ENCODE peak calls at places on chromosomes 3 and 15, in six cellular contexts. E, P, H, B, W and U are unnamed samples. For H3K4me1, the result is how much of the 10 kb centered on the place peaks cover.

GRCh38 chr15:45144775-45145174 is 15.0 kb downstream of the DUOX1 start:
- DNase-seq in B (no peak), W (no peak), P (no peak), E (no peak), H (no peak), U (no peak)

GRCh38 chr3:67291287-67292252 is 293.5 kb downstream of the KBTBD8 start:
- DNase-seq in E (no peak), H (no peak), W (no peak), B (no peak), P (no peak), U (no peak)

GRCh38 chr15:95603802-95604201 is 726.7 kb upstream of the NR2F2 start:
- DNase-seq in W (peak), B (no peak), H (no peak), P (no peak), E (peak), U (no peak)

GRCh38 chr3:11154953-11155325 is 646 bp downstream of the HRH1 start:
- DNase-seq in W (peak), B (no peak), E (no peak), P (no peak), H (no peak), U (no peak)

GRCh38 chr3:133927543-133928066 is 31.9 kb upstream of the RAB6B start:
- DNase-seq in E (peak), W (no peak), H (peak), B (no peak), P (no peak), U (peak)

GRCh38 chr3:61889259-61889658 is 327.9 kb downstream of the PTPRG start:
- DNase-seq in P (no peak), E (no peak), B (no peak), W (no peak), H (no peak), U (no peak)

GRCh38 chr3:183439510-183439909 is 11.1 kb upstream of the MCF2L2 start:
- DNase-seq in W (no peak), P (no peak), E (no peak), B (no peak), H (no peak), U (no peak)

GRCh38 chr3:123371859-123372767 is 76.8 kb downstream of the ADCY5 start:
- DNase-seq in E (no peak), B (no peak), P (no peak), W (no peak), H (no peak), U (no peak)

GRCh38 chr3:111070772-111071256 is 802 bp upstream of the NECTIN3 start:
- DNase-seq in E (no peak), H (peak), P (peak), B (no peak), W (no peak), U (no peak)

GRCh38 chr3:114584734-114585371 is 291.0 kb downstream of the TIGIT start:
- DNase-seq in B (no peak), W (no peak), H (no peak), E (peak), P (no peak), U (no peak)

GRCh38 chr3:41117398-41117870 is 81.9 kb upstream of the CTNNB1 start:
- DNase-seq in H (peak), B (peak), P (peak), W (peak), E (peak), U (peak)

GRCh38 chr3:127091376-127091775 is 101.6 kb upstream of the PRR23E start:
- DNase-seq in B (no peak), E (no peak), W (no peak), P (no peak), H (no peak), U (no peak)

GRCh38 chr3:102791641-102792589 is 357.1 kb downstream of the ZPLD1 start:
- DNase-seq in W (no peak), E (no peak), P (no peak), H (no peak), B (no peak), U (no peak)

GRCh38 chr3:13518516-13519351 is 30.2 kb upstream of the FBLN2 start:
- DNase-seq in B (no peak), P (peak), H (no peak), W (no peak), E (peak), U (no peak)

GRCh38 chr3:106277731-106278130 is 408.9 kb upstream of the CBLB start:
- DNase-seq in B (no peak), P (no peak), W (no peak), H (no peak), E (no peak), U (no peak)

GRCh38 chr3:139541898-139542288 is 2.4 kb upstream of the RBP1 start:
- DNase-seq in B (no peak), P (no peak), W (no peak), E (no peak), H (no peak), U (no peak)

GRCh38 chr3:141231101-141231922 is at the start of gene PXYLP1:
- DNase-seq in E (peak), B (peak), H (peak), W (peak), P (peak), U (no peak)

GRCh38 chr3:49842843-49843242 is 13.5 kb downstream of the TRAIP start:
- DNase-seq in P (no peak), W (no peak), E (no peak), B (no peak), H (no peak), U (no peak)

GRCh38 chr3:41026394-41027177 is 172.7 kb upstream of the CTNNB1 start:
- DNase-seq in P (no peak), H (no peak), W (peak), B (peak), E (peak), U (no peak)

GRCh38 chr15:70200511-70200991 is 102.8 kb upstream of the TLE3 start:
- DNase-seq in P (no peak), E (no peak), W (no peak), H (no peak), B (no peak), U (no peak)

GRCh38 chr3:123353227-123353851 is 95.6 kb downstream of the ADCY5 start:
- DNase-seq in P (no peak), B (no peak), W (no peak), H (no peak), E (no peak), U (no peak)

GRCh38 chr15:67981118-67981685 is 72.9 kb upstream of the PIAS1 start:
- DNase-seq in H (no peak), W (no peak), P (no peak), E (no peak), B (no peak), U (no peak)

GRCh38 chr3:72791132-72791531 is 57.1 kb downstream of the SHQ1 start:
- DNase-seq in P (no peak), H (no peak), W (no peak), E (no peak), B (no peak), U (no peak)

GRCh38 chr15:70099167-70099965 is 1.6 kb upstream of the TLE3 start:
- DNase-seq in H (peak), P (peak), E (peak), W (peak), B (peak), U (peak)

GRCh38 chr3:128409621-128410581 is 56.8 kb downstream of the DNAJB8 start:
- DNase-seq in E (no peak), B (no peak), W (no peak), H (no peak), P (no peak), U (no peak)

GRCh38 chr3:144585408-144585807 is 613.8 kb downstream of the DIPK2A start:
- DNase-seq in H (no peak), W (no peak), B (no peak), P (no peak), E (no peak), U (no peak)

GRCh38 chr3:158272071-158272470 is 162.2 kb downstream of the RSRC1 start:
- DNase-seq in B (no peak), P (no peak), E (no peak), W (no peak), H (no peak), U (no peak)

GRCh38 chr3:113245775-113246174 is 34.4 kb downstream of the BOC start:
- DNase-seq in E (peak), W (peak), H (no peak), P (no peak), B (no peak), U (no peak)

GRCh38 chr3:160784853-160785252 is 28.8 kb downstream of the PPM1L start:
- DNase-seq in E (no peak), B (no peak), W (no peak), H (no peak), P (no peak), U (no peak)

GRCh38 chr3:196122021-196122687 is 40.3 kb upstream of the TFRC start:
- DNase-seq in H (no peak), B (no peak), P (no peak), W (peak), E (no peak), U (no peak)

GRCh38 chr15:62348528-62349087 is 183.5 kb upstream of the C2CD4B start:
- DNase-seq in H (no peak), W (no peak), B (no peak), P (no peak), E (no peak), U (no peak)

GRCh38 chr15:93027413-93027812 is 61.6 kb downstream of the RGMA start:
- DNase-seq in H (no peak), P (no peak), E (no peak), B (no peak), W (no peak), U (no peak)

GRCh38 chr3:47781326-47781684 is 388 bp downstream of the SMARCC1 start:
- DNase-seq in E (peak), W (no peak), P (peak), H (peak), B (peak), U (no peak)

GRCh38 chr15:94968133-94968532 is 736.8 kb downstream of the MCTP2 start:
- DNase-seq in H (no peak), B (no peak), P (no peak), W (no peak), E (no peak), U (no peak)

DNA sequence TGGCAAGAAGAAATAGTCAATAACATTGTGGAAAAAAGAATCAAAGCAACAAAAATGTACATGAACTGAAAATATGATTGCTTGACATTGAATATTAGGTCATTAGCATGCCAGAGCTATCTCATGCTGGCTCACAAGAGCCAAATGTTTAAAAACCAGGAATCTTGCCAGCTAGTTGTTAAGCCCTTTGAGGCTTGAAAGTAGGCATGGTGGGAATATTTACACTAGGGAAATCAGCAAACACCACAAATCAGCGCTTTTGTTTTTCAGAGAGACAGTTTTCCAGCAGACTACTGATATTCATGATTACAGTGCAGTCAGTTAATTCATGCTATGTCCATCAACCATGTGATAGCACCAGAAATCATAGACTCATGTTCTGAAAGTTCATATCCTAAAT is 144.8 kb downstream of the ARPP21 start:
- DNase-seq in B (no peak), H (no peak), W (no peak), E (no peak), P (no peak), U (no peak)
- H3K27ac ChIP-seq in B (no peak), H (no peak), W (no peak), E (no peak), P (no peak), U (no peak)

DNA sequence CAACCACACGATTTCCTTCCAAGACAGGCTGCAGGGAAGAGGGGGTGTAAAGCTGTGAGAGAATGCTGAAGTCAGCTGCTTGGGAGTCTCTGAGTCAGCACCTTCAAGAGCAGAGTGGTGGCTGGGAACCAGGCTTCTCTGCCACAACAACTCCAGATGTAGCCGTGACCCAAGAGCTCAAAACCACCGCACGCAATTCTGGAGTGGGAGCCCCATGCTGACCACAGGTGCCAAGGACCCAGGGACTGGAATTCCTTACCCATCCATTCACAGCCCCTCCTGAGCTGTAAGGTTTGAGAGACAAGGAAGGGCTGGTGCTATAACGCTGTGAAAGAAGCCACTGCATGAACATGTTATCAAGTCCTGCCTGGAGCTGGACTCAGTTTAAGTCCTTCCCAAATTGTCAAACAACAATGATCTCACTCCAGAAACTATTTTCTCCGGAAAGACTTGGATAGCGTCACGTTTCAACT is 61.4 kb downstream of the UMPS start:
- DNase-seq in B (no peak), P (no peak), W (peak), E (peak), H (no peak), U (no peak)
- H3K4me3 ChIP-seq in B (no peak), P (no peak), W (no peak), E (no peak), H (no peak), U (no peak)

DNA sequence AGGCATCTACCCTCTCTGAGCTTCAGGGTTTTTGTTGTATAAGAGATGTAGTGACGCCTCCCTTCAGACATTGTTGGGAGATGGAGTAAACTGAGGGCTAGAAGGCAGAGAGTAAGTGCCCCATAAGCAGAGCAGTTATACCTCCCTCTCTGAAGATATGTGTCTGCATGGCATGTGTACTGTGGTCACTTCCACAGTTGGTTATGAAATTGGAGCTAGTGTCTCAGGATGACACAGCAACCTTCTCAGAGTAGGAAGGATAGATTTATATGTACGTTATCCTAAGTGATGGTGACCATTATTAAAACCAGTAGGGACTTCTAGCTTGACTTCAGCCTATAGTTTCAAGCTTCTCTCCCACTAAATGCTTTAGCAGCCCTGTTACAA is 17.9 kb downstream of the PXK start:
- DNase-seq in W (peak), E (no peak), B (no peak), H (no peak), P (no peak), U (no peak)
- H3K4me1 ChIP-seq in W (under half), E (under half), B (under half), H (under half), P (under half), U (under half)

GRCh38 chr3:45607790-45608189 is 13.2 kb downstream of the LIMD1 start:
- DNase-seq in B (no peak), E (peak), P (no peak), W (peak), H (no peak), U (no peak)

GRCh38 chr3:45610129-45610528 is 15.6 kb downstream of the LIMD1 start:
- DNase-seq in W (peak), E (no peak), P (no peak), H (no peak), B (no peak), U (no peak)

GRCh38 chr3:45608885-45609284 is 14.3 kb downstream of the LIMD1 start:
- DNase-seq in B (no peak), H (no peak), E (no peak), W (peak), P (no peak), U (no peak)

GRCh38 chr3:45606991-45607712 is 12.6 kb downstream of the LIMD1 start:
- DNase-seq in W (peak), H (no peak), B (no peak), E (peak), P (no peak), U (no peak)

GRCh38 chr3:45608296-45608695 is 13.7 kb downstream of the LIMD1 start:
- DNase-seq in H (no peak), B (no peak), E (no peak), W (no peak), P (no peak), U (no peak)
- H3K27ac ChIP-seq in H (no peak), B (no peak), E (peak), W (peak), P (no peak), U (peak)